ENCODE peak calls at places on chromosome 4, in ten cellular contexts. F is CD8-positive, alpha-beta T cell; X is foreskin fibroblast; D is lower lobe of right lung; B is left lung; L is PC-3; O is pancreas; V is lung; M is AG09309; Z is left ventricle myocardium inferior. N is an unnamed sample.

GRCh38 chr4:164485169-164485568 is 268.8 kb upstream of the SMIM31 start:
- DNase-seq in D (no peak), L (no peak), B (no peak), M (no peak), X (no peak), F (no peak), Z (no peak), O (no peak), V (no peak), N (no peak)

GRCh38 chr4:104491826-104492771 is 2.6 kb downstream of the CXXC4 start:
- DNase-seq in B (no peak), X (no peak), M (no peak), L (no peak), V (no peak), D (no peak), O (peak), Z (no peak), F (no peak), N (no peak)

GRCh38 chr4:148881860-148882643 is 439.8 kb upstream of the NR3C2 start:
- DNase-seq in D (no peak), Z (no peak), B (no peak), M (no peak), X (no peak), L (no peak), F (no peak), V (no peak), O (no peak), N (no peak)

GRCh38 chr4:183407635-183408463 is 36.6 kb upstream of the CDKN2AIP start:
- DNase-seq in O (no peak), D (no peak), M (no peak), L (no peak), X (no peak), Z (no peak), B (no peak), F (no peak), V (no peak), N (no peak)

GRCh38 chr4:26420438-26420837 is 69.8 kb downstream of the CCKAR start:
- DNase-seq in L (no peak), D (no peak), O (no peak), B (no peak), V (no peak), F (no peak), Z (no peak), M (no peak), X (no peak), N (no peak)

GRCh38 chr4:75036046-75036445 is 103.1 kb downstream of the PARM1 start:
- DNase-seq in X (no peak), V (no peak), D (no peak), O (no peak), F (no peak), B (no peak), L (no peak), Z (no peak), M (no peak), N (no peak)

GRCh38 chr4:8150152-8151090 is 8.2 kb downstream of the ABLIM2 start:
- DNase-seq in X (no peak), F (no peak), L (no peak), D (no peak), O (no peak), B (no peak), V (no peak), M (no peak), Z (no peak), N (no peak)

GRCh38 chr4:122668241-122668640 is 47.4 kb upstream of the IL21 start:
- DNase-seq in V (no peak), D (no peak), O (no peak), Z (no peak), M (peak), F (no peak), B (no peak), L (peak), X (peak), N (no peak)

GRCh38 chr4:10196191-10196590 is 79.6 kb upstream of the WDR1 start:
- DNase-seq in M (no peak), D (no peak), Z (no peak), O (no peak), X (no peak), V (peak), B (no peak), L (no peak), F (no peak), N (no peak)

GRCh38 chr4:169062861-169063197 is 52.8 kb upstream of the CBR4 start:
- DNase-seq in M (no peak), Z (no peak), D (no peak), L (no peak), X (no peak), F (no peak), O (no peak), V (no peak), B (no peak), N (no peak)

GRCh38 chr4:162282711-162283110 is 118.9 kb upstream of the FSTL5 start:
- DNase-seq in B (no peak), F (no peak), Z (no peak), L (no peak), X (no peak), V (no peak), M (no peak), O (no peak), D (no peak), N (no peak)

GRCh38 chr4:188707036-188707435 is 567.8 kb downstream of the TRIML1 start:
- DNase-seq in D (no peak), Z (no peak), B (no peak), L (no peak), M (no peak), O (no peak), V (no peak), F (no peak), X (no peak), N (no peak)

GRCh38 chr4:188660796-188661195 is 521.6 kb downstream of the TRIML1 start:
- DNase-seq in M (no peak), X (no peak), B (no peak), V (no peak), F (no peak), L (no peak), D (no peak), O (no peak), Z (no peak), N (no peak)

GRCh38 chr4:101813604-101814003 is 23.1 kb downstream of the BANK1 start:
- DNase-seq in F (no peak), X (no peak), V (no peak), O (no peak), Z (no peak), B (no peak), D (no peak), L (no peak), M (no peak), N (no peak)

GRCh38 chr4:173490817-173491518 is 39.1 kb downstream of the HAND2 start:
- DNase-seq in B (no peak), D (no peak), V (no peak), L (peak), M (no peak), F (no peak), X (peak), Z (no peak), O (no peak), N (no peak)

GRCh38 chr4:185880571-185880970 is 68.6 kb upstream of the SORBS2 start:
- DNase-seq in V (no peak), Z (no peak), B (no peak), O (peak), L (peak), X (no peak), M (no peak), F (no peak), D (no peak), N (no peak)

GRCh38 chr4:100095729-100096595 is 94.3 kb downstream of the DDIT4L start:
- DNase-seq in L (peak), Z (peak), O (peak), B (peak), X (peak), D (peak), F (no peak), V (peak), M (peak), N (peak)

GRCh38 chr4:7803992-7804758 is 135.5 kb downstream of the AFAP1 start:
- DNase-seq in F (peak), B (peak), M (no peak), O (peak), D (peak), X (peak), L (peak), V (peak), Z (peak), N (peak)

GRCh38 chr4:92455329-92455839 is 151.6 kb downstream of the GRID2 start:
- DNase-seq in X (no peak), B (no peak), Z (no peak), F (no peak), M (no peak), L (no peak), V (no peak), D (no peak), O (no peak), N (no peak)

GRCh38 chr4:68803013-68803412 is 12.8 kb upstream of the UGT2B10 start:
- DNase-seq in V (no peak), X (no peak), D (no peak), O (no peak), F (no peak), Z (no peak), M (no peak), L (no peak), B (no peak), N (no peak)

GRCh38 chr4:186749611-186750281 is 26.1 kb upstream of the FAT1 start:
- DNase-seq in M (no peak), X (no peak), B (no peak), F (no peak), Z (no peak), L (no peak), V (no peak), O (no peak), D (no peak), N (no peak)

GRCh38 chr4:82786794-82787193 is 11.8 kb downstream of the SCD5 start:
- DNase-seq in Z (no peak), F (no peak), V (no peak), D (no peak), L (no peak), O (no peak), B (no peak), X (no peak), M (no peak), N (no peak)

GRCh38 chr4:42268824-42269223 is 116.4 kb upstream of the BEND4 start:
- DNase-seq in D (no peak), V (no peak), O (no peak), L (no peak), B (no peak), F (no peak), M (no peak), X (no peak), Z (no peak), N (no peak)

GRCh38 chr4:107863416-107863815 is 38.7 kb downstream of the SGMS2 start:
- DNase-seq in D (no peak), V (no peak), O (no peak), B (no peak), F (no peak), M (no peak), Z (no peak), L (no peak), X (no peak), N (no peak)

GRCh38 chr4:40621592-40622512 is 7.8 kb downstream of the RBM47 start:
- DNase-seq in M (peak), L (peak), X (peak), B (peak), V (peak), F (no peak), Z (peak), O (peak), D (peak), N (peak)

GRCh38 chr4:31370866-31371465 is 650.8 kb downstream of the PCDH7 start:
- DNase-seq in L (peak), B (no peak), X (peak), F (no peak), O (no peak), Z (no peak), M (no peak), V (no peak), D (no peak), N (peak)

GRCh38 chr4:54231419-54232150 is 2.5 kb downstream of the PDGFRA start:
- DNase-seq in X (peak), B (peak), V (no peak), D (no peak), O (no peak), L (no peak), Z (peak), M (no peak), F (no peak), N (no peak)

GRCh38 chr4:76430519-76431388 is 4.3 kb upstream of the SHROOM3 start:
- DNase-seq in L (peak), O (no peak), V (no peak), D (no peak), X (peak), F (no peak), M (peak), B (no peak), Z (no peak), N (peak)

GRCh38 chr4:169846396-169846795 is 88.7 kb upstream of the HPF1 start:
- DNase-seq in F (no peak), D (no peak), M (no peak), X (no peak), V (no peak), B (no peak), O (no peak), Z (no peak), L (no peak), N (no peak)

GRCh38 chr4:55475394-55476243 is 71.1 kb downstream of the CLOCK start:
- DNase-seq in Z (no peak), O (no peak), X (peak), F (no peak), L (peak), V (no peak), B (no peak), D (no peak), M (peak), N (peak)

GRCh38 chr4:119632216-119632615 is 3.6 kb upstream of the PDE5A start:
- DNase-seq in O (no peak), Z (no peak), V (no peak), B (no peak), X (peak), D (no peak), L (peak), F (no peak), M (no peak), N (no peak)

GRCh38 chr4:29805871-29806480 is 914.2 kb upstream of the PCDH7 start:
- DNase-seq in X (no peak), O (no peak), L (no peak), V (no peak), B (no peak), M (no peak), D (no peak), F (no peak), Z (no peak), N (no peak)

GRCh38 chr4:83440899-83441298 is 14.7 kb downstream of the HELQ start:
- DNase-seq in B (no peak), D (no peak), M (no peak), F (no peak), V (no peak), X (no peak), O (no peak), L (no peak), Z (no peak), N (no peak)

GRCh38 chr4:3639613-3640586 is 107.7 kb upstream of the LRPAP1 start:
- DNase-seq in X (no peak), Z (no peak), O (no peak), M (no peak), D (peak), V (no peak), L (no peak), B (no peak), F (no peak), N (no peak)

GRCh38 chr4:106502106-106502699 is 133.6 kb upstream of the GIMD1 start:
- DNase-seq in L (peak), D (peak), X (peak), M (no peak), O (peak), Z (peak), F (no peak), B (peak), V (peak), N (peak)

GRCh38 chr4:140281828-140282227 is 91.6 kb upstream of the SCOC start:
- DNase-seq in Z (no peak), V (no peak), X (no peak), B (no peak), O (no peak), F (no peak), D (no peak), M (no peak), L (no peak), N (no peak)
- TF ChIP-seq CTCF in Z (no peak), V (no peak), X (no peak), B (no peak), O (no peak), F (no peak), D (no peak), M (peak), L (peak), N (no peak)

DNA sequence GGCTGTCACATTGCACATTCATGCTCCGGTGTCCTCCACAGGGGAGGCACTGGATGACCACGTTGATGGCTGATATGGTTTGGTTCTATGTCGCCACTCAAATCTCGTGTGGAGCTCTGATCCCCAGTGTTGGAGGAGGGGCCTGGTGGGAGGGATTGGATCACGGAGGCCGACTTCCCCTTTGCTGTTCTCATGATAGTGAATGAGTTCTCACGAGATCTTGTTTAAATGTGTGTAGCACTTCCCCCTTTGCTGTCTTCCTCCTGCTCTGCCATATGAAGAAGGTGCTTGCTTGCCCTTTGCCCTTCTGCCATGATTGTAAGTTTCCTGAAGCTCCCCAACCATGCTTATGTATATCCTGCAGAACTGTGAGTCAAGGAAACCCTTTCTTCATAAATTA is 22.3 kb upstream of the NAT8L start:
- DNase-seq in L (no peak), Z (no peak), D (no peak), F (no peak), X (no peak), B (no peak), V (no peak), O (no peak), M (no peak), N (no peak)
- H3K4me3 ChIP-seq in L (no peak), Z (no peak), D (no peak), F (no peak), X (no peak), B (no peak), V (no peak), O (no peak), M (no peak), N (no peak)

GRCh38 chr4:158669310-158669709 is 2.4 kb downstream of the C4orf46 start:
- DNase-seq in Z (no peak), L (no peak), B (no peak), D (no peak), O (no peak), F (no peak), X (no peak), M (no peak), V (no peak), N (no peak)
- TF ChIP-seq CTCF in Z (no peak), L (no peak), B (no peak), D (no peak), O (no peak), F (no peak), X (no peak), M (no peak), V (no peak), N (no peak)

GRCh38 chr4:151294833-151295496 is 18.0 kb downstream of the PRSS48 start:
- DNase-seq in L (peak), O (no peak), D (no peak), F (no peak), M (no peak), B (no peak), V (no peak), Z (no peak), X (no peak), N (no peak)
- H3K4me3 ChIP-seq in L (no peak), O (no peak), D (no peak), F (no peak), M (no peak), B (no peak), V (no peak), Z (no peak), X (no peak), N (no peak)

GRCh38 chr4:103429283-103429682 is 231.1 kb upstream of the CENPE start:
- DNase-seq in O (no peak), X (no peak), B (no peak), M (no peak), L (no peak), Z (no peak), F (no peak), V (no peak), D (no peak), N (no peak)
- TF ChIP-seq CTCF in O (no peak), X (no peak), B (no peak), M (no peak), L (peak), Z (no peak), F (no peak), V (no peak), D (no peak), N (peak)

DNA sequence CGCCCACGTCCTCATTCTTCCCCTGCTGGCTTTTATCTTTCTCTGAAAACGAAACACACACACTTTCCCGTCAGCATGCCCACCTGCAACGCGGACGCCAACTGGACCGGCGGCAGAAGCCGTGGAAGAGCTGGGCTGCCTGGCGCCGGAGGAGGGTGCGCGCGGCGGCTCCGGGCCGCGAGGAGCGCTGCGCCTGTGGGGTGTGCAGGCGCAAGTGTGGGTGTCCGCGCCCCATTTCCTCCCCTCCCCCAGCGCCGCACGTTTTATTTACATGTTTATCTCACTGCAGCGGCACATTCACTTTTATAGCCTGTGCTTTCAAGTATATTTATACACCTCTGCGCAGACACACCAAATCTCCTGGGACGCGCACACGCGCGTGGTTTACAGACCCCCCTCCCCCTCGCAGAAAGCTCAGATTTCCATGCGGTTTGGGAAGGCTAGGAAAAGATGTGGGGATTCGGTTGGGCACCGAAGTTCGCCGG is 1.5 kb downstream of the PITX2 start:
- DNase-seq in Z (no peak), O (no peak), F (no peak), V (no peak), B (no peak), X (no peak), D (no peak), M (no peak), L (no peak), N (no peak)
- H3K4me3 ChIP-seq in Z (peak), O (peak), F (peak), V (no peak), B (no peak), X (peak), D (peak), M (peak), L (peak), N (no peak)

GRCh38 chr4:77994194-77994721 is 62.9 kb upstream of the FRAS1 start:
- DNase-seq in Z (no peak), F (no peak), O (no peak), X (peak), B (no peak), L (peak), D (no peak), V (no peak), M (peak), N (peak)
- TF ChIP-seq CTCF in Z (peak), F (no peak), O (peak), X (peak), B (peak), L (peak), D (peak), V (no peak), M (peak), N (peak)

N was measured in astrocyte of the cerebellum.